ENCODE peak calls at places on chromosomes 11 and 22, in nine cellular contexts. U is colonic mucosa, F is Caco-2, I is Peyer's patch, M is keratinocyte, V is tibial artery, N is GM23248, G is mucosa of descending colon, S is right lobe of liver. K is an unnamed sample. For H3K36me3, the result is how much of the 10 kb centered on the place peaks cover.

GRCh38 chr11:134205729-134206128 is 18.0 kb downstream of the NCAPD3 start:
- DNase-seq in F (no peak), U (no peak), V (no peak), I (no peak), M (peak), S (no peak), G (no peak), N (no peak), K (no peak)

GRCh38 chr11:92759571-92760214 is 209.8 kb upstream of the MTNR1B start:
- DNase-seq in F (no peak), V (no peak), G (no peak), U (no peak), M (no peak), N (no peak), I (no peak), S (no peak), K (no peak)

GRCh38 chr11:114604179-114604813 is 8.7 kb upstream of the NXPE4 start:
- DNase-seq in N (no peak), U (peak), G (no peak), V (no peak), F (no peak), S (no peak), I (no peak), M (no peak), K (no peak)

GRCh38 chr11:36142439-36142838 is 146.8 kb downstream of the COMMD9 start:
- DNase-seq in M (no peak), I (no peak), U (no peak), G (no peak), F (no peak), N (no peak), S (no peak), V (no peak), K (no peak)

GRCh38 chr22:30204015-30204741 is 42.4 kb downstream of the LIF start:
- DNase-seq in F (peak), M (no peak), N (no peak), G (no peak), I (no peak), V (no peak), U (no peak), S (no peak), K (no peak)

GRCh38 chr22:49084203-49084602 is 743.5 kb downstream of the BRD1 start:
- DNase-seq in U (no peak), V (no peak), S (no peak), N (no peak), I (no peak), G (no peak), F (no peak), M (no peak), K (no peak)

GRCh38 chr11:12389676-12390075 is 12.3 kb downstream of the PARVA start:
- DNase-seq in S (no peak), U (no peak), M (peak), G (no peak), F (no peak), V (no peak), I (no peak), N (peak), K (no peak)

GRCh38 chr11:68673991-68674390 is 10.4 kb upstream of the GAL start:
- DNase-seq in S (no peak), F (no peak), U (no peak), G (no peak), N (no peak), I (peak), V (no peak), M (no peak), K (no peak)

GRCh38 chr11:93484716-93485115 is 58.5 kb downstream of the SMCO4 start:
- DNase-seq in N (peak), G (no peak), U (no peak), F (no peak), M (no peak), S (no peak), I (no peak), V (no peak), K (no peak)

GRCh38 chr11:2975594-2975993 is 16.5 kb downstream of the NAP1L4 start:
- DNase-seq in V (no peak), I (no peak), M (no peak), G (no peak), S (no peak), N (peak), F (no peak), U (no peak), K (no peak)

GRCh38 chr11:126355926-126356897 is 726 bp downstream of the ST3GAL4 start:
- DNase-seq in N (peak), G (no peak), I (no peak), U (peak), M (no peak), V (no peak), F (peak), S (peak), K (no peak)

GRCh38 chr22:37498289-37498909 is 12.2 kb upstream of the MFNG start:
- DNase-seq in S (no peak), V (no peak), M (no peak), U (peak), G (peak), F (peak), I (peak), N (no peak), K (no peak)

GRCh38 chr11:7480132-7480531 is 5.2 kb upstream of the OLFML1 start:
- DNase-seq in G (no peak), M (no peak), N (peak), V (no peak), F (no peak), I (no peak), S (no peak), U (no peak), K (no peak)

GRCh38 chr11:46359936-46360335 is 12.7 kb downstream of the DGKZ start:
- DNase-seq in S (no peak), F (no peak), I (no peak), N (no peak), V (no peak), M (no peak), G (no peak), U (no peak), K (no peak)

GRCh38 chr11:109184376-109184775 is 237.6 kb upstream of the C11orf87 start:
- DNase-seq in F (no peak), V (no peak), N (no peak), I (no peak), U (no peak), S (no peak), M (no peak), G (no peak), K (no peak)

GRCh38 chr11:22510741-22511140 is 114.9 kb downstream of the FANCF start:
- DNase-seq in G (no peak), V (no peak), F (no peak), N (peak), M (peak), I (no peak), S (no peak), U (no peak), K (no peak)

GRCh38 chr11:20055312-20055711 is 105.0 kb downstream of the DBX1 start:
- DNase-seq in V (no peak), F (no peak), S (no peak), N (no peak), U (no peak), I (no peak), G (no peak), M (no peak), K (no peak)

GRCh38 chr11:9078113-9079041 is 13.0 kb downstream of the SCUBE2 start:
- DNase-seq in N (no peak), V (no peak), F (no peak), U (no peak), M (no peak), I (no peak), S (no peak), G (no peak), K (no peak)

GRCh38 chr22:45227645-45228400 is 12.9 kb downstream of the KIAA0930 start:
- DNase-seq in N (no peak), S (peak), V (peak), G (no peak), M (no peak), I (no peak), U (no peak), F (no peak), K (no peak)

GRCh38 chr11:134800826-134801225 is 388.8 kb upstream of the B3GAT1 start:
- DNase-seq in M (no peak), G (no peak), I (no peak), S (no peak), V (no peak), N (no peak), U (no peak), F (no peak), K (no peak)

GRCh38 chr11:125942276-125942611 is 3.6 kb upstream of the VSIG10L2 start:
- DNase-seq in M (no peak), V (no peak), G (no peak), S (no peak), I (no peak), U (no peak), F (no peak), N (no peak), K (no peak)

DNA sequence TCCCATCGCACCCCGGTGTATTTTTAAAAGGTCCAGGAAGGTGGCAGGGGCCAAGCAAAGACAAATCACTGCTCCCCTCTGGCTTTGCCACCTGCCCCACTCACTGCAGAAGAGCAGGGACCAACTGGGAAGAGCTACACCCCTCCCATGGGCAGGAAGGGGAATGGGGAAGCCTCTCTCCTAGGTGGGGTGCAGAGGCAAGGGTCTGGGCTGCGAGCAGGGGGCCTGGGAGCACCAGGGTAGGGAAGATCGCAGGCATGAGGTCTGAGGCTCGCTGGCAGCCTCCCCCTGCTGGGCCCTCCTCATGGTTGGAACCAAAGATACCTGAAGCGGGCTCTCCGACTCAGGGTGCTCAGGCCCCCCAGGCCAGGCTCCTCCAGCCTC is 36.8 kb downstream of the PISD start:
- DNase-seq in U (no peak), N (no peak), G (no peak), M (no peak), I (no peak), S (no peak), V (no peak), F (no peak), K (no peak)
- H3K36me3 ChIP-seq in U (under half), N (under half), G (under half), M (under half), I (under half), S (under half), V (under half), F (under half), K (under half)

GRCh38 chr11:34091825-34092224 is 13.6 kb upstream of the NAT10 start:
- DNase-seq in V (no peak), G (no peak), S (no peak), U (no peak), F (no peak), N (no peak), I (no peak), M (no peak), K (no peak)

GRCh38 chr11:34084637-34085036 is 20.8 kb upstream of the NAT10 start:
- DNase-seq in G (no peak), I (no peak), F (no peak), S (no peak), U (no peak), M (no peak), V (no peak), N (no peak), K (no peak)

GRCh38 chr11:34086554-34087278 is 18.7 kb upstream of the NAT10 start:
- DNase-seq in V (no peak), G (no peak), N (peak), F (no peak), U (no peak), S (no peak), M (no peak), I (no peak), K (no peak)
- H3K36me3 ChIP-seq in V (half or more), G (under half), N (half or more), F (under half), U (under half), S (half or more), M (under half), I (half or more), K (under half)

DNA sequence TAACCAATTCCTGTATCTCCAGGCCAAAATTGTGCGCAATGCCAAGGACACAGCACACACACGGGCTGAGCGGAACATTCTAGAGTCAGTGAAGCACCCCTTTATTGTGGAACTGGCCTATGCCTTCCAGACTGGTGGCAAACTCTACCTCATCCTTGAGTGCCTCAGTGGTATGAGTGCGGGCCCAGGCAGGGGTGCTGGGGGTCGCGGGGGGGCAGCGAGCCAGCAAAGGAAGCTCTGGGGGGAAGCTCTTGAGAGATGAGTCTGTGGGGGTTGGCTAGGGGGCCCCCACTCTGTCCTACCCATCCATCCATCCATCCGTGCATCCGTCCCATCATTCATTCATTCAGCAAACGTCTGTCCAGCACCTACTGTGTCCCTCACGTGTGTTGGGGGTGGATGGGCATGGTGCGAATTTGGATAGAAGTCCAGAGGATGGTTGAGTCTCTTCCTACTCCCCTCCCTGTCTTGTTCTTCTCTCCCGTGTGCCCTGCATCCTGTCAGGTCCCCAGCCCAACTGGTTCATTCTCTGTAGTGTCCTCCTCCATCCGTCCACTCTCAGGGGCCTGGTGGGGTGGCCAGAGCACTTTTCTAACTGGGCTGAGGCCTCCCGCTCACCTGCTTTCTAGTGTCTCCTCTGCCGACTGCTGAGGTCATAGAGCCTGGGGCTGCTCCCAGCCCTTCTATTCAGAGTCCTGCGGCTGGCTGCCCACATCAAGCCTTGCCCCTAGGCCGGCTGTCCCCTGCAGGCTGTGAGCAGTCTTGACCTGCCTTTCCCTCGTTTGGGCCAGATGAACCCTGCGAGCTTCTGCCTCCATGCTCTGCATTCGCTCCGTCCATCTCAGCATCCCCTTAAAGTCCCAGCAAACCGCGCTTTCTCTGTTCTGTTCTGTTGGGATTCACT is 3.3 kb downstream of the RPS6KB2 start:
- DNase-seq in N (no peak), U (no peak), S (no peak), I (no peak), M (no peak), G (no peak), V (no peak), F (no peak), K (no peak)
- H3K36me3 ChIP-seq in N (under half), U (under half), S (under half), I (half or more), M (under half), G (under half), V (half or more), F (under half), K (under half)

GRCh38 chr11:83192846-83193245 is 666 bp upstream of the ANKRD42 start:
- DNase-seq in M (no peak), G (no peak), U (no peak), V (no peak), F (no peak), I (no peak), S (no peak), N (peak), K (no peak)

GRCh38 chr11:83185767-83186166 is 7.7 kb upstream of the ANKRD42 start:
- DNase-seq in F (no peak), N (no peak), I (no peak), V (no peak), S (no peak), U (no peak), G (no peak), M (no peak), K (no peak)

GRCh38 chr11:83191986-83192385 is 1.5 kb upstream of the ANKRD42 start:
- DNase-seq in N (no peak), S (no peak), U (no peak), F (no peak), G (no peak), M (no peak), I (no peak), V (no peak), K (no peak)

GRCh38 chr11:83191491-83191890 is 2.0 kb upstream of the ANKRD42 start:
- DNase-seq in S (no peak), F (no peak), U (no peak), M (no peak), V (no peak), I (no peak), N (no peak), G (no peak), K (no peak)

DNA sequence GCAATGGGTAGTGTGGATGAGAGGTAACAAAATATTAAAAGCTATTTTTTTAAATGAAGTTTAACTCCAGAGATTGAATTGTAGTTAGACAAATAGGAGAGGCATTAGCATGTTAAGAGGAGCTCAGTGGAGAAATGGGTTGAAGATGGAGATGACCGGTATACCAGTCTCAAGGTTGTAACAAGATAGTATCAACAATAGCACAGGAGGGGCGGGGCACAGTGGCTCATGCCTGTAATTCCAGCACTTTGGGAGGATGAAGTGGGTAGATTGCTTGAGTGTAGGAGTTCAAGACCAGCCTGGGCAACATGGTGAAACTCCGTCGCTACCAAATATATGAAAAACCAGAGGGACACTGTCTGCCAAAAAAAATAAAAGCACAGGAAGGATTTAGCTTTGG is 6.0 kb upstream of the ANKRD42 start:
- DNase-seq in V (no peak), N (no peak), M (no peak), G (no peak), I (no peak), U (no peak), S (no peak), F (no peak), K (no peak)
- H3K36me3 ChIP-seq in V (half or more), N (half or more), M (under half), G (under half), I (half or more), U (under half), S (under half), F (under half), K (under half)

GRCh38 chr11:83174008-83174407 is 17.1 kb downstream of the PCF11 start:
- DNase-seq in M (no peak), V (no peak), U (no peak), G (no peak), I (no peak), S (no peak), N (no peak), F (no peak), K (no peak)
- H3K36me3 ChIP-seq in M (under half), V (half or more), U (under half), G (under half), I (half or more), S (under half), N (half or more), F (under half), K (under half)

DNA sequence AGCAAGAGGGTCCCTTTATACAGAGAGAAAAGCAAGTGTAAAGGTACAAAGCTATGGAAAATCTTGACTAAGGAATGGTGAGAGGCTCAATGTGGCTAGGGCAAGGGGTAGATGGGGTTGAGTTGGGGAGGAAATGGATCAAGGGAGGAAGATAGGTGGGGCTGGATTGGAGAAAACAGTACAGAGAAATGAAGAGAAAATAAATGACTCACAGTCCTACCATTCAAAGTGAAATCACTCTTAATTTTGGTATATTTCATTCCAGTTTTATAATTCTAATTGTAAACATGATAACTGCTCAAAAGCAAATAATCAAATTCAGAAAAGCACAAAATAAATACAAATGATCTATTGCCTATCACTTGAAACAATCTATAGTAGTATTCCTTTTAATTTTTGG is 16.6 kb downstream of the UBE4A start:
- DNase-seq in G (no peak), F (no peak), I (no peak), V (no peak), M (no peak), N (no peak), S (no peak), U (no peak), K (no peak)
- H3K36me3 ChIP-seq in G (under half), F (under half), I (half or more), V (half or more), M (under half), N (half or more), S (half or more), U (under half), K (under half)

GRCh38 chr22:26524870-26525269 is 12.6 kb upstream of the TFIP11 start:
- DNase-seq in S (no peak), U (no peak), I (no peak), F (peak), G (no peak), V (no peak), N (no peak), M (no peak), K (no peak)
- H3K36me3 ChIP-seq in S (under half), U (under half), I (under half), F (under half), G (under half), V (under half), N (under half), M (under half), K (under half)

GRCh38 chr11:107804219-107804618 is 54.4 kb downstream of the SLC35F2 start:
- DNase-seq in V (no peak), M (no peak), U (no peak), F (no peak), I (no peak), S (no peak), N (no peak), G (no peak), K (no peak)
- H3K36me3 ChIP-seq in V (under half), M (under half), U (under half), F (under half), I (under half), S (under half), N (under half), G (under half), K (under half)